ENCODE peak calls at places on chromosomes 2 and 18, in seven cellular contexts. One of them, this sample, is unnamed.

GRCh38 chr2:233331536-233331935 is 22.8 kb upstream of the DGKD start:
- DNase-seq in AG09319: no peak
- DNase-seq in mesothelial cell of epicardium: no peak
- DNase-seq in naive thymus-derived CD8-positive, alpha-beta T cell: peak
- DNase-seq in PC-3: no peak
- DNase-seq in activated naive CD4-positive, alpha-beta T cell: peak
- DNase-seq in iris pigment epithelial cell: no peak
- DNase-seq in this sample: peak

GRCh38 chr2:27860111-27860510 is 30.1 kb downstream of the RBKS start:
- DNase-seq in AG09319: peak
- DNase-seq in mesothelial cell of epicardium: no peak
- DNase-seq in naive thymus-derived CD8-positive, alpha-beta T cell: no peak
- DNase-seq in PC-3: peak
- DNase-seq in activated naive CD4-positive, alpha-beta T cell: no peak
- DNase-seq in iris pigment epithelial cell: peak
- DNase-seq in this sample: no peak

GRCh38 chr2:231890896-231891513 is 35.2 kb downstream of the NPPC start:
- DNase-seq in AG09319: no peak
- DNase-seq in mesothelial cell of epicardium: no peak
- DNase-seq in naive thymus-derived CD8-positive, alpha-beta T cell: no peak
- DNase-seq in PC-3: peak
- DNase-seq in activated naive CD4-positive, alpha-beta T cell: no peak
- DNase-seq in iris pigment epithelial cell: no peak
- DNase-seq in this sample: no peak

GRCh38 chr2:105052773-105053172 is 14.9 kb downstream of the MRPS9 start:
- DNase-seq in AG09319: no peak
- DNase-seq in mesothelial cell of epicardium: no peak
- DNase-seq in naive thymus-derived CD8-positive, alpha-beta T cell: no peak
- DNase-seq in PC-3: peak
- DNase-seq in activated naive CD4-positive, alpha-beta T cell: no peak
- DNase-seq in iris pigment epithelial cell: peak
- DNase-seq in this sample: no peak

GRCh38 chr18:26511339-26512071 is 36.8 kb downstream of the KCTD1 start:
- DNase-seq in AG09319: no peak
- DNase-seq in mesothelial cell of epicardium: no peak
- DNase-seq in naive thymus-derived CD8-positive, alpha-beta T cell: no peak
- DNase-seq in PC-3: no peak
- DNase-seq in activated naive CD4-positive, alpha-beta T cell: no peak
- DNase-seq in iris pigment epithelial cell: no peak
- DNase-seq in this sample: no peak

GRCh38 chr18:64639536-64639935 is 490.6 kb upstream of the LINC00305 start:
- DNase-seq in AG09319: no peak
- DNase-seq in mesothelial cell of epicardium: no peak
- DNase-seq in naive thymus-derived CD8-positive, alpha-beta T cell: no peak
- DNase-seq in PC-3: peak
- DNase-seq in activated naive CD4-positive, alpha-beta T cell: no peak
- DNase-seq in iris pigment epithelial cell: no peak
- DNase-seq in this sample: no peak

GRCh38 chr2:162732946-162733698 is 105.4 kb downstream of the KCNH7 start:
- DNase-seq in AG09319: no peak
- DNase-seq in mesothelial cell of epicardium: no peak
- DNase-seq in naive thymus-derived CD8-positive, alpha-beta T cell: no peak
- DNase-seq in PC-3: peak
- DNase-seq in activated naive CD4-positive, alpha-beta T cell: no peak
- DNase-seq in iris pigment epithelial cell: no peak
- DNase-seq in this sample: no peak

GRCh38 chr2:187150667-187151066 is 297.4 kb downstream of the CALCRL start:
- DNase-seq in AG09319: no peak
- DNase-seq in mesothelial cell of epicardium: no peak
- DNase-seq in naive thymus-derived CD8-positive, alpha-beta T cell: no peak
- DNase-seq in PC-3: no peak
- DNase-seq in activated naive CD4-positive, alpha-beta T cell: no peak
- DNase-seq in iris pigment epithelial cell: peak
- DNase-seq in this sample: no peak

GRCh38 chr2:74806913-74807312 is 27.0 kb upstream of the HK2 start:
- DNase-seq in AG09319: no peak
- DNase-seq in mesothelial cell of epicardium: no peak
- DNase-seq in naive thymus-derived CD8-positive, alpha-beta T cell: no peak
- DNase-seq in PC-3: no peak
- DNase-seq in activated naive CD4-positive, alpha-beta T cell: no peak
- DNase-seq in iris pigment epithelial cell: no peak
- DNase-seq in this sample: no peak

GRCh38 chr2:101899871-101900270 is 91.9 kb upstream of the IL1R2 start:
- DNase-seq in AG09319: no peak
- DNase-seq in mesothelial cell of epicardium: no peak
- DNase-seq in naive thymus-derived CD8-positive, alpha-beta T cell: no peak
- DNase-seq in PC-3: peak
- DNase-seq in activated naive CD4-positive, alpha-beta T cell: no peak
- DNase-seq in iris pigment epithelial cell: no peak
- DNase-seq in this sample: no peak

GRCh38 chr2:239365782-239366435 is 34.9 kb downstream of the HDAC4 start:
- DNase-seq in AG09319: no peak
- DNase-seq in mesothelial cell of epicardium: no peak
- DNase-seq in naive thymus-derived CD8-positive, alpha-beta T cell: no peak
- DNase-seq in PC-3: no peak
- DNase-seq in activated naive CD4-positive, alpha-beta T cell: no peak
- DNase-seq in iris pigment epithelial cell: no peak
- DNase-seq in this sample: no peak

GRCh38 chr2:176284451-176285049 is 15.3 kb downstream of the MTX2 start:
- DNase-seq in AG09319: no peak
- DNase-seq in mesothelial cell of epicardium: no peak
- DNase-seq in naive thymus-derived CD8-positive, alpha-beta T cell: no peak
- DNase-seq in PC-3: no peak
- DNase-seq in activated naive CD4-positive, alpha-beta T cell: no peak
- DNase-seq in iris pigment epithelial cell: peak
- DNase-seq in this sample: no peak

GRCh38 chr2:164689020-164689419 is 67.7 kb upstream of the GRB14 start:
- DNase-seq in AG09319: no peak
- DNase-seq in mesothelial cell of epicardium: no peak
- DNase-seq in naive thymus-derived CD8-positive, alpha-beta T cell: no peak
- DNase-seq in PC-3: no peak
- DNase-seq in activated naive CD4-positive, alpha-beta T cell: no peak
- DNase-seq in iris pigment epithelial cell: no peak
- DNase-seq in this sample: no peak

GRCh38 chr18:23137788-23138216 is 2.5 kb downstream of the CABLES1 start:
- DNase-seq in AG09319: no peak
- DNase-seq in mesothelial cell of epicardium: no peak
- DNase-seq in naive thymus-derived CD8-positive, alpha-beta T cell: no peak
- DNase-seq in PC-3: no peak
- DNase-seq in activated naive CD4-positive, alpha-beta T cell: no peak
- DNase-seq in iris pigment epithelial cell: no peak
- DNase-seq in this sample: no peak

GRCh38 chr2:3317277-3317685 is 60.3 kb downstream of the EIPR1 start:
- DNase-seq in AG09319: no peak
- DNase-seq in mesothelial cell of epicardium: no peak
- DNase-seq in naive thymus-derived CD8-positive, alpha-beta T cell: no peak
- DNase-seq in PC-3: no peak
- DNase-seq in activated naive CD4-positive, alpha-beta T cell: no peak
- DNase-seq in iris pigment epithelial cell: no peak
- DNase-seq in this sample: no peak

GRCh38 chr18:31721596-31721995 is 37.2 kb upstream of the B4GALT6 start:
- DNase-seq in AG09319: no peak
- DNase-seq in mesothelial cell of epicardium: no peak
- DNase-seq in naive thymus-derived CD8-positive, alpha-beta T cell: no peak
- DNase-seq in PC-3: no peak
- DNase-seq in activated naive CD4-positive, alpha-beta T cell: no peak
- DNase-seq in iris pigment epithelial cell: peak
- DNase-seq in this sample: no peak

GRCh38 chr18:23355206-23355605 is 97.9 kb upstream of the RIOK3 start:
- DNase-seq in AG09319: no peak
- DNase-seq in mesothelial cell of epicardium: no peak
- DNase-seq in naive thymus-derived CD8-positive, alpha-beta T cell: no peak
- DNase-seq in PC-3: no peak
- DNase-seq in activated naive CD4-positive, alpha-beta T cell: no peak
- DNase-seq in iris pigment epithelial cell: no peak
- DNase-seq in this sample: no peak

GRCh38 chr18:9249254-9249653 is 85.3 kb upstream of the TWSG1 start:
- DNase-seq in AG09319: no peak
- DNase-seq in mesothelial cell of epicardium: no peak
- DNase-seq in naive thymus-derived CD8-positive, alpha-beta T cell: no peak
- DNase-seq in PC-3: peak
- DNase-seq in activated naive CD4-positive, alpha-beta T cell: no peak
- DNase-seq in iris pigment epithelial cell: peak
- DNase-seq in this sample: no peak

GRCh38 chr2:105296017-105296611 is 33.4 kb downstream of the TGFBRAP1 start:
- DNase-seq in AG09319: no peak
- DNase-seq in mesothelial cell of epicardium: no peak
- DNase-seq in naive thymus-derived CD8-positive, alpha-beta T cell: no peak
- DNase-seq in PC-3: no peak
- DNase-seq in activated naive CD4-positive, alpha-beta T cell: no peak
- DNase-seq in iris pigment epithelial cell: no peak
- DNase-seq in this sample: no peak

GRCh38 chr18:36890598-36890997 is 61.7 kb downstream of the KIAA1328 start:
- DNase-seq in AG09319: no peak
- DNase-seq in mesothelial cell of epicardium: no peak
- DNase-seq in naive thymus-derived CD8-positive, alpha-beta T cell: no peak
- DNase-seq in PC-3: no peak
- DNase-seq in activated naive CD4-positive, alpha-beta T cell: no peak
- DNase-seq in iris pigment epithelial cell: no peak
- DNase-seq in this sample: no peak

GRCh38 chr18:26383454-26384270 is 157.4 kb downstream of the TAF4B start:
- DNase-seq in AG09319: peak
- DNase-seq in mesothelial cell of epicardium: no peak
- DNase-seq in naive thymus-derived CD8-positive, alpha-beta T cell: peak
- DNase-seq in PC-3: peak
- DNase-seq in activated naive CD4-positive, alpha-beta T cell: no peak
- DNase-seq in iris pigment epithelial cell: peak
- DNase-seq in this sample: no peak

GRCh38 chr2:219509780-219510511 is 4.3 kb upstream of the ASIC4 start:
- DNase-seq in AG09319: no peak
- DNase-seq in mesothelial cell of epicardium: peak
- DNase-seq in naive thymus-derived CD8-positive, alpha-beta T cell: peak
- DNase-seq in PC-3: peak
- DNase-seq in activated naive CD4-positive, alpha-beta T cell: peak
- DNase-seq in iris pigment epithelial cell: peak
- DNase-seq in this sample: no peak

GRCh38 chr2:86360781-86361180 is 23.4 kb upstream of the REEP1 start:
- DNase-seq in AG09319: no peak
- DNase-seq in mesothelial cell of epicardium: no peak
- DNase-seq in naive thymus-derived CD8-positive, alpha-beta T cell: no peak
- DNase-seq in PC-3: no peak
- DNase-seq in activated naive CD4-positive, alpha-beta T cell: no peak
- DNase-seq in iris pigment epithelial cell: no peak
- DNase-seq in this sample: no peak

GRCh38 chr2:217853301-217853881 is 149.4 kb downstream of the TNS1 start:
- DNase-seq in AG09319: peak
- DNase-seq in mesothelial cell of epicardium: no peak
- DNase-seq in naive thymus-derived CD8-positive, alpha-beta T cell: no peak
- DNase-seq in PC-3: no peak
- DNase-seq in activated naive CD4-positive, alpha-beta T cell: no peak
- DNase-seq in iris pigment epithelial cell: peak
- DNase-seq in this sample: no peak

GRCh38 chr2:239129147-239129896 is 271.5 kb downstream of the HDAC4 start:
- DNase-seq in AG09319: no peak
- DNase-seq in mesothelial cell of epicardium: no peak
- DNase-seq in naive thymus-derived CD8-positive, alpha-beta T cell: no peak
- DNase-seq in PC-3: no peak
- DNase-seq in activated naive CD4-positive, alpha-beta T cell: no peak
- DNase-seq in iris pigment epithelial cell: no peak
- DNase-seq in this sample: no peak

GRCh38 chr2:47225061-47225783 is 70.1 kb upstream of the STPG4 start:
- DNase-seq in AG09319: peak
- DNase-seq in mesothelial cell of epicardium: no peak
- DNase-seq in naive thymus-derived CD8-positive, alpha-beta T cell: no peak
- DNase-seq in PC-3: peak
- DNase-seq in activated naive CD4-positive, alpha-beta T cell: no peak
- DNase-seq in iris pigment epithelial cell: peak
- DNase-seq in this sample: no peak

GRCh38 chr2:134027980-134028379 is 225.9 kb upstream of the MGAT5 start:
- DNase-seq in AG09319: no peak
- DNase-seq in mesothelial cell of epicardium: no peak
- DNase-seq in naive thymus-derived CD8-positive, alpha-beta T cell: no peak
- DNase-seq in PC-3: no peak
- DNase-seq in activated naive CD4-positive, alpha-beta T cell: no peak
- DNase-seq in iris pigment epithelial cell: no peak
- DNase-seq in this sample: no peak

GRCh38 chr2:10547663-10548384 is 99.7 kb upstream of the ODC1 start:
- DNase-seq in AG09319: no peak
- DNase-seq in mesothelial cell of epicardium: no peak
- DNase-seq in naive thymus-derived CD8-positive, alpha-beta T cell: no peak
- DNase-seq in PC-3: no peak
- DNase-seq in activated naive CD4-positive, alpha-beta T cell: no peak
- DNase-seq in iris pigment epithelial cell: no peak
- DNase-seq in this sample: no peak

GRCh38 chr2:241771286-241772062 is 5.1 kb upstream of the GAL3ST2 start:
- DNase-seq in AG09319: no peak
- DNase-seq in mesothelial cell of epicardium: no peak
- DNase-seq in naive thymus-derived CD8-positive, alpha-beta T cell: no peak
- DNase-seq in PC-3: no peak
- DNase-seq in activated naive CD4-positive, alpha-beta T cell: no peak
- DNase-seq in iris pigment epithelial cell: peak
- DNase-seq in this sample: no peak

GRCh38 chr18:79950440-79951341 is 762 bp downstream of the SLC66A2 start:
- DNase-seq in AG09319: no peak
- DNase-seq in mesothelial cell of epicardium: no peak
- DNase-seq in naive thymus-derived CD8-positive, alpha-beta T cell: no peak
- DNase-seq in PC-3: peak
- DNase-seq in activated naive CD4-positive, alpha-beta T cell: no peak
- DNase-seq in iris pigment epithelial cell: peak
- DNase-seq in this sample: no peak

GRCh38 chr18:75319905-75320304 is 107.6 kb downstream of the SMIM21 start:
- DNase-seq in AG09319: no peak
- DNase-seq in mesothelial cell of epicardium: no peak
- DNase-seq in naive thymus-derived CD8-positive, alpha-beta T cell: no peak
- DNase-seq in PC-3: no peak
- DNase-seq in activated naive CD4-positive, alpha-beta T cell: no peak
- DNase-seq in iris pigment epithelial cell: no peak
- DNase-seq in this sample: no peak

GRCh38 chr2:19331452-19331851 is 27.0 kb downstream of the OSR1 start:
- DNase-seq in AG09319: no peak
- DNase-seq in mesothelial cell of epicardium: no peak
- DNase-seq in naive thymus-derived CD8-positive, alpha-beta T cell: no peak
- DNase-seq in PC-3: no peak
- DNase-seq in activated naive CD4-positive, alpha-beta T cell: no peak
- DNase-seq in iris pigment epithelial cell: no peak
- DNase-seq in this sample: no peak

GRCh38 chr2:156779416-156780117 is 343.4 kb downstream of the GPD2 start:
- DNase-seq in AG09319: no peak
- DNase-seq in mesothelial cell of epicardium: no peak
- DNase-seq in naive thymus-derived CD8-positive, alpha-beta T cell: no peak
- DNase-seq in PC-3: peak
- DNase-seq in activated naive CD4-positive, alpha-beta T cell: no peak
- DNase-seq in iris pigment epithelial cell: no peak
- DNase-seq in this sample: no peak

GRCh38 chr2:26585966-26586365 is 55.2 kb downstream of the CIB4 start:
- DNase-seq in AG09319: no peak
- DNase-seq in mesothelial cell of epicardium: no peak
- DNase-seq in naive thymus-derived CD8-positive, alpha-beta T cell: no peak
- DNase-seq in PC-3: no peak
- DNase-seq in activated naive CD4-positive, alpha-beta T cell: no peak
- DNase-seq in iris pigment epithelial cell: no peak
- DNase-seq in this sample: no peak

GRCh38 chr2:100880730-100881129 is 60.8 kb downstream of the NPAS2 start:
- DNase-seq in AG09319: no peak
- DNase-seq in mesothelial cell of epicardium: no peak
- DNase-seq in naive thymus-derived CD8-positive, alpha-beta T cell: no peak
- DNase-seq in PC-3: no peak
- DNase-seq in activated naive CD4-positive, alpha-beta T cell: no peak
- DNase-seq in iris pigment epithelial cell: no peak
- DNase-seq in this sample: no peak

GRCh38 chr18:37274988-37275590 is 290.5 kb downstream of the CELF4 start:
- DNase-seq in AG09319: no peak
- DNase-seq in mesothelial cell of epicardium: no peak
- DNase-seq in naive thymus-derived CD8-positive, alpha-beta T cell: no peak
- DNase-seq in PC-3: no peak
- DNase-seq in activated naive CD4-positive, alpha-beta T cell: no peak
- DNase-seq in iris pigment epithelial cell: no peak
- DNase-seq in this sample: no peak

This sample was measured in activated T-helper 1 cell treated with anti-CD3 and anti-CD28 coated beads, Interleukin-2, amount 50 U/mL, for 16 hours.